ENCODE peak calls at places on chromosomes 11 and 22, in seven cellular contexts. X is fibroblast of lung; G is stimulated activated CD4-positive, alpha-beta T cell treated with anti-CD3 and anti-CD28 coated beads, Interleukin-1b, Interleukin-23, amount 100 ng/mL, for 24 hours; D is islet precursor cell; N is body of pancreas; W is stimulated activated naive CD4-positive, alpha-beta T cell; Y is A549. U is an unnamed sample.

GRCh38 chr22:25970348-25970995 is 198.8 kb upstream of the SEZ6L start:
- DNase-seq in X (no peak), G (no peak), D (peak; percentile 87), N (no peak), W (no peak), Y (no peak), U (peak; percentile 19)

GRCh38 chr11:65468874-65469333 is 29.9 kb upstream of the MALAT1 start:
- DNase-seq in X (no peak), G (no peak), D (peak; percentile 95), N (peak; percentile 94), W (peak; percentile 18), Y (peak; percentile 58), U (peak; percentile 45)

GRCh38 chr11:1222491-1223345 is at the start of gene MUC5B:
- DNase-seq in X (no peak), G (no peak), D (no peak), N (peak; percentile 74), W (no peak), Y (peak; percentile 40), U (peak; percentile 10)

GRCh38 chr11:84899740-84900139 is 727.4 kb downstream of the DLG2 start:
- DNase-seq in X (no peak), G (no peak), D (peak; percentile 55), N (no peak), W (no peak), Y (no peak), U (no peak)

GRCh38 chr11:121299417-121299816 is 6.8 kb downstream of the SC5D start:
- DNase-seq in X (no peak), G (no peak), D (no peak), N (no peak), W (no peak), Y (no peak), U (no peak)

GRCh38 chr22:48647051-48647450 is 1180.6 kb downstream of the BRD1 start:
- DNase-seq in X (no peak), G (no peak), D (no peak), N (no peak), W (no peak), Y (no peak), U (no peak)

GRCh38 chr11:6574816-6575715 is 28.4 kb downstream of the RRP8 start:
- DNase-seq in X (no peak), G (no peak), D (no peak), N (no peak), W (no peak), Y (no peak), U (no peak)

GRCh38 chr11:102573851-102574250 is 43.3 kb upstream of the MMP7 start:
- DNase-seq in X (peak; percentile 53), G (no peak), D (no peak), N (no peak), W (no peak), Y (no peak), U (no peak)

U was measured in BE2C.